ENCODE peak calls at places on chromosomes 13 and 19, in five cellular contexts. C is DMS153; L is HFFc6; W is activated CD4-positive, CD25-positive, alpha-beta regulatory T cell; B is brain pericyte. U is an unnamed sample.

GRCh38 chr19:11576186-11576585 is 1.3 kb downstream of the ACP5 start:
- DNase-seq in C (no peak), W (no peak), L (no peak), B (no peak), U (no peak)

GRCh38 chr19:43809762-43810696 is 7.8 kb upstream of the LYPD5 start:
- DNase-seq in B (peak), L (peak), W (no peak), C (peak), U (peak)

GRCh38 chr13:36915106-36915505 is 4.9 kb downstream of the SMAD9 start:
- DNase-seq in W (no peak), L (no peak), B (no peak), C (peak), U (peak)

GRCh38 chr13:37485766-37486165 is 112.8 kb downstream of the POSTN start:
- DNase-seq in W (no peak), C (no peak), B (no peak), L (no peak), U (no peak)

GRCh38 chr19:23999821-24000610 is 85.3 kb downstream of the ZNF726 start:
- DNase-seq in L (no peak), W (no peak), B (no peak), C (no peak), U (no peak)

GRCh38 chr19:416416-416815 is 7.5 kb upstream of the C2CD4C start:
- DNase-seq in L (no peak), C (no peak), B (no peak), W (no peak), U (no peak)

GRCh38 chr19:39428309-39429112 is 7.2 kb downstream of the RPS16 start:
- DNase-seq in C (no peak), B (peak), W (no peak), L (peak), U (no peak)

GRCh38 chr13:99663185-99663825 is 162.0 kb downstream of the TM9SF2 start:
- DNase-seq in C (no peak), B (no peak), W (no peak), L (no peak), U (no peak)

GRCh38 chr13:25117312-25117711 is 21.4 kb downstream of the PABPC3 start:
- DNase-seq in W (no peak), B (no peak), L (no peak), C (no peak), U (no peak)

GRCh38 chr19:7909471-7910067 is 5.1 kb upstream of the TGFBR3L start:
- DNase-seq in W (no peak), B (no peak), L (no peak), C (no peak), U (no peak)

GRCh38 chr19:3073159-3073563 is 10.9 kb upstream of the TLE5 start:
- DNase-seq in C (peak), B (no peak), L (peak), W (no peak), U (no peak)